ENCODE peak calls at places on chromosomes 12 and 14, in nine cellular contexts. I is neural progenitor cell; F is CD8-positive, alpha-beta T cell; C is fibroblast of pulmonary artery; D is left ventricle myocardium inferior; G is choroid plexus epithelial cell; R is effector memory CD4-positive, alpha-beta T cell; N is SK-N-SH; M is pancreas. O is an unnamed sample.

GRCh38 chr12:119208626-119209061 is 29.9 kb downstream of the HSPB8 start:
- DNase-seq in I (peak), F (no peak), C (peak), D (peak), G (peak), R (no peak), N (no peak), M (peak), O (peak)

GRCh38 chr12:27095346-27095745 is 13.0 kb upstream of the C12orf71 start:
- DNase-seq in I (no peak), F (no peak), C (no peak), D (no peak), G (no peak), R (no peak), N (no peak), M (no peak), O (no peak)

GRCh38 chr12:130137141-130138018 is 24.9 kb upstream of the FZD10 start:
- DNase-seq in I (peak), F (no peak), C (no peak), D (no peak), G (no peak), R (no peak), N (no peak), M (no peak), O (no peak)

GRCh38 chr12:42484996-42485395 is 104.5 kb downstream of the PRICKLE1 start:
- DNase-seq in I (no peak), F (no peak), C (no peak), D (no peak), G (no peak), R (no peak), N (no peak), M (no peak), O (no peak)

GRCh38 chr12:49944046-49944445 is 6.5 kb upstream of the AQP2 start:
- DNase-seq in I (no peak), F (no peak), C (no peak), D (no peak), G (no peak), R (no peak), N (no peak), M (no peak), O (no peak)

GRCh38 chr12:11822071-11822818 is 172.8 kb downstream of the ETV6 start:
- DNase-seq in I (peak), F (peak), C (peak), D (no peak), G (peak), R (peak), N (no peak), M (no peak), O (no peak)

GRCh38 chr14:77598366-77599050 is 17.9 kb downstream of the SPTLC2 start:
- DNase-seq in I (no peak), F (peak), C (no peak), D (no peak), G (peak), R (no peak), N (no peak), M (no peak), O (no peak)

GRCh38 chr12:4984971-4985370 is 58.7 kb upstream of the KCNA5 start:
- DNase-seq in I (no peak), F (no peak), C (no peak), D (no peak), G (no peak), R (no peak), N (no peak), M (no peak), O (no peak)

GRCh38 chr12:93778306-93778705 is 101.1 kb downstream of the CRADD start:
- DNase-seq in I (no peak), F (no peak), C (peak), D (peak), G (peak), R (no peak), N (no peak), M (peak), O (peak)

GRCh38 chr14:105168093-105168420 is 519 bp downstream of the JAG2 start:
- DNase-seq in I (no peak), F (no peak), C (no peak), D (no peak), G (no peak), R (no peak), N (peak), M (no peak), O (no peak)
- H3K4me3 ChIP-seq in I (peak), F (no peak), C (no peak), D (peak), G (peak), R (peak), N (no peak), M (peak), O (peak)

DNA sequence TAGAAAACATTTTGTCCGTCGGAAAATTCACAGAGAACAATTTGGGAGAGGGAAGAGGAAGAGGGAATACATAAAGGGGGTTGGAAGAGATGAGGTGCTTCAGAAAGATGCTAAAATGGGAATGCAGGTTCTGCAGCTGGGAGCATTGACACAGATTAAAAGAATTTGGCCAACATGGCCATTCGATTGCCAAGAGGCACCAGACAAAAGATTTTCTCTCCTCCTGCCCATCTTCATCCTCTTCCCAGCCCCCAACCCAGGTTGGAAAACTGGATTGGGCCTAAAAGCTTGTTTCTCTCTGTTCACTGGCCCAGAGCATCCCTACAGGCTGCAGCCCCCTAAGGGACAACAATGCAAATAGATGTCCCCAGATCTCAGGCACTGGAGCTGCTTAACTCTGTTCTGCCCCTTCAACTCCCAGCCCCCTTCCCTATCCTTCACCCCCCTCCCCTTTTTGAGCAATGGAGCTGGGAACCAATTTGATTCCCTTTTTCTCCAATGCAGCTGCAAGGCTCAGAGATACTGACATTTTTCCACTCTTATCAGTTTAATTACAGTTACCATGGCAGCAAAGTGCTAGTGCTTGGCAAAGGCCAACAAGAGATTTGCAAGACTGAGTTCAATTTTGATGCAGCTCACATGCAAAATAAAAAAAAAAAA is 1.9 kb downstream of the LMO3 start:
- DNase-seq in I (peak), F (no peak), C (peak), D (no peak), G (no peak), R (no peak), N (peak), M (peak), O (no peak)
- H3K4me3 ChIP-seq in I (peak), F (no peak), C (peak), D (peak), G (no peak), R (no peak), N (no peak), M (peak), O (peak)

DNA sequence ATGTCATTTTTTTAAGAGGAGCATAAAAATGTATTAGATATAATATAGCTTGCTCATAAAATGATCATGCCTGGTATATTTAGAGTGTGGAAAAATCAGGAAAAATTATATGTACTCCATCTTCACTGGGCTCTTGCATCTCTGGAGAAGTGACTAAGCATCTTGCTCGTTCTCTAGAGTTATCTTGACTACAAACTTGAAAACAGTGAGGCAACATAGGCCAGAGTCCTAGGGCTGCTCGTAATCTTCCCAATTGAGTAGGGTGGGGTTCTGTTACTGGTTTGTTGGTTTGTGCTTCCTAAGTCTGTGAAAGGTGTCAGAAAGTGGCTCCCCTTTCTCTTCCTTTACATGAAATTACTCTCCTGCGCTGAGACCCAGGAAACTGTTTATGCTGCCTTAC is 46.2 kb downstream of the AACS start:
- DNase-seq in I (no peak), F (no peak), C (peak), D (no peak), G (peak), R (no peak), N (no peak), M (no peak), O (no peak)
- H3K4me3 ChIP-seq in I (no peak), F (no peak), C (no peak), D (no peak), G (no peak), R (no peak), N (no peak), M (no peak), O (no peak)

GRCh38 chr12:115943630-115944391 is 333.7 kb downstream of the MED13L start:
- DNase-seq in I (no peak), F (no peak), C (no peak), D (no peak), G (no peak), R (no peak), N (no peak), M (no peak), O (no peak)
- H3K4me3 ChIP-seq in I (no peak), F (no peak), C (no peak), D (no peak), G (no peak), R (no peak), N (no peak), M (no peak), O (no peak)

DNA sequence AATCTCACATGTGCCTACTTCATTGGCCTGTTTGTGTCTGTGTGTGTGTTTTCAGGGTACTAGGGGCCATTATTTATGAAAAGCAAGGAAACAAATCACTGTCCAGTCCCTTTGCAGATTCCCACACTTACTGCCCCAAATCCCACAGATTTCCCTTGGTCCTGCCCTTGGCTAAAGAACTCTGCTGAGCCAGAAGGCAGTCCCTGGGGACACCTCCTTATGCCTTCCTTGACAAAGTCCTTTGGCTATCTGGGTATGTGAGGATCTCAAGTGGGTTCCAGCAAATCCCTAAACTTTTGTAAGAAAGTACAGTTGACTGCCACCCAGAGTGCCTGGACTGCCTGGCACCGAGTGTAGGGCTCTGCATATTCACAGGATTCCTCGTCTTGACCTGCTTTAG is 388.0 kb downstream of the BCAT1 start:
- DNase-seq in I (peak), F (no peak), C (no peak), D (no peak), G (peak), R (no peak), N (no peak), M (no peak), O (peak)
- H3K4me3 ChIP-seq in I (peak), F (peak), C (peak), D (peak), G (peak), R (no peak), N (peak), M (no peak), O (peak)

GRCh38 chr14:74429221-74429691 is 3.2 kb upstream of the SYNDIG1L start:
- DNase-seq in I (peak), F (no peak), C (no peak), D (no peak), G (no peak), R (no peak), N (no peak), M (no peak), O (no peak)

GRCh38 chr14:74424606-74425005 is 1.4 kb downstream of the SYNDIG1L start:
- DNase-seq in I (no peak), F (no peak), C (no peak), D (no peak), G (no peak), R (no peak), N (no peak), M (no peak), O (no peak)

GRCh38 chr14:74427651-74428050 is 1.6 kb upstream of the SYNDIG1L start:
- DNase-seq in I (no peak), F (no peak), C (no peak), D (no peak), G (no peak), R (no peak), N (no peak), M (no peak), O (no peak)

GRCh38 chr14:74425525-74426201 is 347 bp downstream of the SYNDIG1L start:
- DNase-seq in I (peak), F (peak), C (peak), D (peak), G (no peak), R (peak), N (peak), M (no peak), O (no peak)

DNA sequence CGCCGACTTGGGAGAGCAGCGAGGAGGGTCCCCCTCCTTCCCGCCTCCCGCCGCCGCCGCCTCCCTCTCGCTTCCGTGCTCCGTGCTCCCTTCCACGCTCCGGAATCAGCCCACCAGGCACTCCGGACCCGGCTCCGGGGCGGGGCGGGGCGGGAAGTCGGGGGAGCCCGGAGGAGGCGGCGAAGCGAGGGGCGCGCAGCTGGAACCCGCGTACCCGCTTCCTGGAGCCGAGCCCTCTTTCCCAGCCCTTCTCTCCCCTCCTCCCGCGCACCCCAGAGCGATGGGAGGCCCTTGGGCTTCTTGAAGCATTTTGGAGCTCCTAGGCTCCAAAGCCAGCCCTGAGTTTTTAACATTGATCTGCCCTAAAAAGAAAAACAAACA is at the start of gene SYNDIG1L:
- DNase-seq in I (no peak), F (no peak), C (no peak), D (no peak), G (no peak), R (no peak), N (no peak), M (no peak), O (no peak)
- H3K4me3 ChIP-seq in I (peak), F (no peak), C (no peak), D (peak), G (no peak), R (no peak), N (no peak), M (no peak), O (no peak)